ENCODE peak calls at places on chromosomes 16 and 17, in seven cellular contexts. T, H, X, E, W, Y and K are unnamed samples. For H3K27me3, the result is how much of the 10 kb centered on the place peaks cover.

GRCh38 chr16:71658771-71659170 is 32.8 kb downstream of the MARVELD3 start:
- DNase-seq in T (no peak), H (no peak), X (no peak), E (no peak), W (no peak), Y (no peak), K (no peak)

GRCh38 chr16:31455601-31456314 is 3.5 kb upstream of the ARMC5 start:
- DNase-seq in T (no peak), H (no peak), X (no peak), E (no peak), W (no peak), Y (no peak), K (no peak)

GRCh38 chr16:49980166-49980565 is 44.9 kb upstream of the CNEP1R1 start:
- DNase-seq in T (no peak), H (no peak), X (no peak), E (no peak), W (no peak), Y (no peak), K (no peak)

GRCh38 chr17:68906638-68907037 is 48.6 kb downstream of the ABCA8 start:
- DNase-seq in T (no peak), H (peak), X (no peak), E (no peak), W (no peak), Y (no peak), K (peak)

GRCh38 chr17:66474810-66475497 is 172.5 kb downstream of the PRKCA start:
- DNase-seq in T (no peak), H (no peak), X (no peak), E (no peak), W (no peak), Y (no peak), K (no peak)

GRCh38 chr16:66502020-66502913 is 47.7 kb downstream of the TK2 start:
- DNase-seq in T (no peak), H (peak), X (peak), E (no peak), W (peak), Y (no peak), K (no peak)

GRCh38 chr16:30893082-30893743 is 664 bp downstream of the BCL7C start:
- DNase-seq in T (no peak), H (no peak), X (no peak), E (no peak), W (no peak), Y (no peak), K (no peak)

GRCh38 chr17:47250855-47251254 is 2.8 kb upstream of the ITGB3 start:
- DNase-seq in T (no peak), H (no peak), X (no peak), E (no peak), W (no peak), Y (no peak), K (no peak)

GRCh38 chr16:12016166-12016947 is 39.8 kb downstream of the SNX29 start:
- DNase-seq in T (no peak), H (no peak), X (no peak), E (no peak), W (no peak), Y (no peak), K (peak)

GRCh38 chr17:51078009-51078592 is 42.6 kb downstream of the SPAG9 start:
- DNase-seq in T (no peak), H (no peak), X (no peak), E (no peak), W (no peak), Y (no peak), K (no peak)

GRCh38 chr16:72722552-72722951 is 325.4 kb downstream of the ZFHX3 start:
- DNase-seq in T (no peak), H (no peak), X (no peak), E (no peak), W (no peak), Y (no peak), K (no peak)

GRCh38 chr16:81841709-81842108 is 62.6 kb downstream of the PLCG2 start:
- DNase-seq in T (no peak), H (no peak), X (no peak), E (no peak), W (no peak), Y (no peak), K (no peak)

GRCh38 chr17:82978765-82979349 is 100.6 kb upstream of the METRNL start:
- DNase-seq in T (no peak), H (no peak), X (no peak), E (no peak), W (no peak), Y (no peak), K (no peak)

GRCh38 chr16:23699100-23699499 is 13.9 kb downstream of the ERN2 start:
- DNase-seq in T (no peak), H (no peak), X (no peak), E (no peak), W (no peak), Y (no peak), K (no peak)

GRCh38 chr17:37608369-37609169 is 649 bp downstream of the SYNRG start:
- DNase-seq in T (no peak), H (peak), X (no peak), E (peak), W (no peak), Y (no peak), K (peak)

GRCh38 chr17:12231027-12231682 is 210.5 kb downstream of the MAP2K4 start:
- DNase-seq in T (no peak), H (no peak), X (no peak), E (peak), W (no peak), Y (no peak), K (no peak)

GRCh38 chr16:86959182-86959651 is 358.0 kb downstream of the C16orf95 start:
- DNase-seq in T (no peak), H (no peak), X (no peak), E (no peak), W (no peak), Y (no peak), K (no peak)

GRCh38 chr17:50272711-50273653 is 1.3 kb upstream of the TMEM92 start:
- DNase-seq in T (peak), H (peak), X (peak), E (no peak), W (no peak), Y (no peak), K (no peak)

GRCh38 chr16:67105251-67105650 is 4.5 kb upstream of the PHAF1 start:
- DNase-seq in T (no peak), H (no peak), X (no peak), E (no peak), W (no peak), Y (no peak), K (no peak)

GRCh38 chr17:56808503-56808902 is 25.2 kb downstream of the C17orf67 start:
- DNase-seq in T (no peak), H (no peak), X (no peak), E (no peak), W (no peak), Y (no peak), K (no peak)

GRCh38 chr17:69223809-69224208 is 4.8 kb downstream of the ABCA10 start:
- DNase-seq in T (no peak), H (peak), X (no peak), E (no peak), W (no peak), Y (no peak), K (peak)

GRCh38 chr16:89244754-89245153 is 27.3 kb downstream of the ZNF778 start:
- DNase-seq in T (no peak), H (no peak), X (no peak), E (no peak), W (no peak), Y (no peak), K (no peak)

GRCh38 chr17:42673885-42674754 is 2.7 kb downstream of the PLEKHH3 start:
- DNase-seq in T (peak), H (peak), X (no peak), E (no peak), W (no peak), Y (no peak), K (peak)

GRCh38 chr16:48053346-48053745 is 102.4 kb downstream of the ABCC12 start:
- DNase-seq in T (no peak), H (peak), X (no peak), E (no peak), W (no peak), Y (no peak), K (peak)

GRCh38 chr17:39229274-39229913 is 3.6 kb upstream of the STAC2 start:
- DNase-seq in T (no peak), H (no peak), X (no peak), E (no peak), W (no peak), Y (no peak), K (peak)

GRCh38 chr16:73951541-73951940 is 345.1 kb upstream of the PSMD7 start:
- DNase-seq in T (peak), H (peak), X (no peak), E (no peak), W (no peak), Y (no peak), K (no peak)

GRCh38 chr17:27817731-27818130 is 17.4 kb upstream of the NOS2 start:
- DNase-seq in T (no peak), H (no peak), X (no peak), E (no peak), W (no peak), Y (no peak), K (no peak)

GRCh38 chr16:11093578-11094074 is 149.3 kb downstream of the CLEC16A start:
- DNase-seq in T (no peak), H (no peak), X (no peak), E (no peak), W (no peak), Y (no peak), K (no peak)

GRCh38 chr16:54059319-54059718 is 227.3 kb downstream of the IRX3 start:
- DNase-seq in T (no peak), H (no peak), X (no peak), E (no peak), W (no peak), Y (no peak), K (no peak)

GRCh38 chr17:8467527-8467926 is 31.8 kb downstream of the NDEL1 start:
- DNase-seq in T (no peak), H (no peak), X (no peak), E (no peak), W (no peak), Y (no peak), K (no peak)

GRCh38 chr17:71032746-71033273 is 863.5 kb downstream of the KCNJ2 start:
- DNase-seq in T (no peak), H (no peak), X (no peak), E (no peak), W (no peak), Y (no peak), K (no peak)

GRCh38 chr17:41327411-41328120 is 12.1 kb upstream of the KRTAP17-1 start:
- DNase-seq in T (no peak), H (no peak), X (no peak), E (no peak), W (no peak), Y (no peak), K (no peak)

GRCh38 chr17:7263071-7263800 is 958 bp upstream of the CLDN7 start:
- DNase-seq in T (no peak), H (no peak), X (peak), E (no peak), W (no peak), Y (no peak), K (no peak)

GRCh38 chr16:53084141-53084541 is 29.4 kb downstream of the CHD9 start:
- DNase-seq in T (no peak), H (no peak), X (no peak), E (no peak), W (no peak), Y (no peak), K (no peak)

GRCh38 chr16:8720967-8721692 is 46.7 kb downstream of the ABAT start:
- DNase-seq in T (no peak), H (no peak), X (no peak), E (no peak), W (no peak), Y (no peak), K (no peak)

GRCh38 chr17:38558751-38559024 is 47.1 kb downstream of the SRCIN1 start:
- DNase-seq in T (no peak), H (no peak), X (no peak), E (no peak), W (no peak), Y (no peak), K (no peak)

DNA sequence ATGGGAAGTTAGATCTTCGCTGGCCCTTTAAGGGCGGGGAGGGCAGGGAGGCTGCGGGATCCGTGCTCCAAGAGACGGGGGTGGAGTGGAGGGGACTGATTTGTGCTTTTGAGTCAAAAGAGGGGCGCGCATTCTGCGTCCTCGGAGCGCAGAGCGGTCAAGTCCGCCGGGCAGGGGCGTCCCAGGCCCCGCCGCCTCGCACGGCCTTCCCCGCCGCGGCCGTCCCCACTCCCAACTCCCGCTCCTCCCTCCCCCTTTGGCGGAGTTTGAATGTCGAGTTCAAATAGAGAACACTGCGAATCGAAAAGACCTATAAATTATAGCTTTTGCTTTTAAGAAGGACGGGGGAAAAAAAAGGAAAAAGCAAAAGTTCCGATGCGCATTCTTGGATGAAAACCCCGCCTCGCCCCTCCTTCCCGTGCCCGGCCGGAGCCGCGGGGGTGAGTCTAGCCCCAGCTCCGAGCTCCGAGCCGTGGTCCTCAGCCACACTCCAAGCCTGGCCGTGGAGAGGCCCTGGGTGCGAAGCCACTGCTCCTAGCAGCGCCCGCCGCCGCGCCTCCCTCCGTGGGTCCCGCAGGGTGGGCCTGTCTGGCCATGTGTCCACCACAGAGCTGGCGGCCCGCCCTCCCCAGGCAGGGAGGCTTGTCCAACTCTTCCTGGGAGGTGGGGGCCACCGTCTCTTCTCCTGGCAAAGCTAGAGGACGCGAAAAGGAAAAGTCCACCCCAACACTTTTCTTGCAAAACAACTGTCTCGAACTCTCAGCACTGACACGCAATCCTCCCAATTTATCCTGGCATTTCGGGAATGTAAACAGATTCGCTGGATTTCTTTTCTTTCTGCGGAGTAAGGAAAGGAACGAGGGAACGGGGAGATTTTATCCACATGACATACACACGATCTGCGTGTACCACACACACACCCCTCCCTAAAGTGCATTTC is 3.6 kb downstream of the CBX8 start:
- DNase-seq in T (no peak), H (peak), X (no peak), E (no peak), W (no peak), Y (no peak), K (peak)
- H3K27me3 ChIP-seq in T (half or more), H (under half), X (under half), E (under half), W (under half), Y (half or more), K (under half)

GRCh38 chr16:70470927-70471341 is 16.5 kb downstream of the FCSK start:
- DNase-seq in T (no peak), H (no peak), X (no peak), E (no peak), W (no peak), Y (no peak), K (no peak)
- TF ChIP-seq CTCF in T (peak), H (peak), X (no peak), E (no peak), W (peak), Y (peak), K (no peak)

DNA sequence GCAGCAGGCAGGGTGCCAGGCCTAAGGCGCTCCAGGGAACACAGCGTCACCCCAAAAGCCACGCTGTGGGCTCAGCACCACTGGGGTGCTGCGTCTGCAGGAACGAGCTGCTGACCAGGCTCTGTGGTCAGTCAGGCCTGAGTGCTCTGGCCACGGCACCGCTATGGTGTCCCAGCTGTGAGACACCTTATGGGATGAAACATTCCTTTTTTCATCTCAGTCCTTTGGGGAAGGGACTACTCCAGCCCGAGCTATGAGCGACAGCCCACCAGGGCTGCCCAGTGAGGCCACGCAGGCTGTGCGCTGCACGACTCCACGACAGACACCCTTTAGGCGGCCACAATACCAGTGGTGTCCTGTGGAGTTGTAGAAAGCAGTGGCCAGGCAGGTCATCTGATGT is 11.1 kb downstream of the MGAT5B start:
- DNase-seq in T (no peak), H (no peak), X (no peak), E (no peak), W (no peak), Y (no peak), K (no peak)
- H3K27ac ChIP-seq in T (no peak), H (no peak), X (no peak), E (no peak), W (peak), Y (no peak), K (no peak)

GRCh38 chr16:4936991-4937781 is at the start of gene PPL:
- DNase-seq in T (peak), H (no peak), X (peak), E (no peak), W (no peak), Y (no peak), K (no peak)
- H3K27me3 ChIP-seq in T (under half), H (under half), X (under half), E (under half), W (under half), Y (under half), K (under half)

GRCh38 chr16:3094289-3095027 is 4.6 kb downstream of the ZSCAN10 start:
- DNase-seq in T (no peak), H (peak), X (no peak), E (no peak), W (no peak), Y (no peak), K (no peak)
- TF ChIP-seq CTCF in T (peak), H (peak), X (no peak), E (no peak), W (peak), Y (peak), K (peak)

DNA sequence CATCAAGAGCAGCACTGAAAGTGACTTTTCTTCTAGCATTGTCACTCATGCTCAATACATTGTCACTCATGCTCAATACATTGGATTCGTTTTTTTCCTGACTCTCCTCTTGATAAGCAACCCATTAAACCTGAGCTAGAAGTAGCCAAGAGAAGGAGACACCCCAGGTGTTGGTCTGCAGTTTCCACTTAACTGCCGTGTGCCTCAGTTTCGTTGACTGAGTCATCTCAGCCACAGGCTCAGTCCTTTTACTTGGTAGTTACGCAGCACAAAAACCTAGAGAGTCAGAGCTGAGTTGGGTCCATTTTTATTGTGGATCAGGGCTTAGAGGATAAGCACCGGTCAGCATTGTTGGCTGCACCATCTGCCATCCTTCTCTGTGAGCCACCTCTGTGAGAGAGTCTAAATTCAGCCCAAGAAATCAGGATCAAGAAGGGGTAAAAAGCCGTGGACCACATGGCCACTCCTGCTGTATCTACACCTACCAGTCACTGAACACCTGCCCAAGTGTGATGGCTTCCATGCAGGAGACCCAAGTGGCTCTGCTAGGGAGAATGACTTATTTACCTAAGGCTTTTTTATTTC is 11.3 kb downstream of the GINS2 start:
- DNase-seq in T (no peak), H (no peak), X (no peak), E (no peak), W (no peak), Y (no peak), K (no peak)
- H3K27ac ChIP-seq in T (no peak), H (no peak), X (no peak), E (no peak), W (no peak), Y (no peak), K (no peak)

DNA sequence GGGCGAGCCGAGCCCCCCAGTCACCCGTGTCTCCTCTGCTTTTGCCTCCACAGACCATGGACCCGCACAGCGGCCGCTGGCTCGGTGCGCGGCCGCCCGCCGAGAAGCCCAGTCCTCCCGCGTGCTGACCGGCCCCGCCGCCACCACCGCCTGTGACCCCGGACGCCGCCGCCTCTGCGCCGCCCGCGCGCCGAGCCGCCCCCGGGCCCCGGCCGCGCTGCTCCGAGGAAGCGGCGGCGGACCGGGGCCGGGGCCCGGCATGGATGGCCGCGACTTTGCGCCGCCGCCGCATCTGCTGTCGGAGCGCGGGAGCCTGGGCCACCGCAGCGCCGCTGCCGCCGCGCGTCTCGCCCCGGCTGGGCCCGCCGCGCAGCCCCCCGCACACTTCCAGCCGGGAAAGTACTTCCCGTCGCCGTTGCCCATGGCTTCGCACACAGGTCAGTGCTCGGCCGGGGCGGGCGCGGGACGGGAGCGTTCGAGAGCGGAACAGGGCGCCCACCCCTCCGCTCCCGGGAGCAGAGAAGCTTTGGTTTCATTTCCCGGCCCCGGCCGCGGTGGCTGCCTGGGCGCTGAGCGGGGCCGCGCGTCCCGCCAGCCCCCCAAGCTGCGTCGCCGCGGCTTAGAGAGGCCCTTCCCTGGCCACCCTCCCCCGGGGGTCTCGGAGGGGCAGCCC is 4.4 kb downstream of the BAHCC1 start:
- DNase-seq in T (no peak), H (no peak), X (no peak), E (no peak), W (no peak), Y (no peak), K (no peak)
- H3K27me3 ChIP-seq in T (half or more), H (under half), X (under half), E (under half), W (under half), Y (under half), K (under half)

DNA sequence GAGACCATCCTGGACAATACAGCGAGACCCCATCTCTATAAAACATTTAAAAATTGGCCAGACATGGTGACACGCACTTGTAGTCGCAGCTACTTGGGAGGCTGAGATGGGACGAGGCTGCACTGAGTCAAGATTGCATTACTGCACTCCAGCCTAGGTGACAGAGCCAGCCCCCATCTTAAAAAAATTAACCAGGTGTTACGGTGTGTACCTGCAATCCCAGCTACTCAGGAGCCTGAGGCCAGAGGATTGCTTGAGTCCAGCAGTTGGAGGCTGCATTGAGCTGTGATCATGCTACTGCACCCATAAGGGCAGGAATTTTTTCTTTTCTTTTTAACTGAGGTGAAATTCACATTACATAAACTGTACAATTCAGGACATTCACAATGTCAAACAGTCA is 16.9 kb upstream of the TMC7 start:
- DNase-seq in T (no peak), H (no peak), X (no peak), E (no peak), W (no peak), Y (no peak), K (no peak)
- TF ChIP-seq CTCF in T (no peak), H (no peak), X (no peak), E (no peak), W (no peak), Y (no peak), K (no peak)